ENCODE peak calls at places on chromosomes 2 and 18, in nine cellular contexts. P, N, Z, L, D, F, K, S and X are unnamed samples. For H3K4me1, H3K9me3 and H3K36me3, the result is how much of the 10 kb centered on the place peaks cover.

GRCh38 chr2:218893349-218894167 is 12.9 kb downstream of the WNT10A start:
- DNase-seq in F (no peak), S (no peak), D (no peak), L (no peak), Z (no peak), N (no peak), P (no peak), K (no peak), X (no peak)

GRCh38 chr2:205482399-205483065 is 199.8 kb upstream of the NRP2 start:
- DNase-seq in F (peak), S (no peak), D (peak), K (no peak), N (no peak), Z (no peak), P (no peak), L (no peak), X (no peak)

GRCh38 chr2:200609027-200609614 is 23.3 kb downstream of the AOX1 start:
- DNase-seq in S (no peak), P (no peak), Z (no peak), K (no peak), D (no peak), L (peak), N (no peak), F (no peak), X (peak)

GRCh38 chr2:234676859-234677450 is 180.1 kb upstream of the ARL4C start:
- DNase-seq in P (no peak), L (no peak), F (no peak), S (no peak), K (no peak), N (no peak), Z (no peak), D (no peak), X (no peak)

GRCh38 chr2:199452991-199453379 is 4.8 kb downstream of the SATB2 start:
- DNase-seq in P (no peak), F (no peak), L (no peak), S (no peak), N (no peak), Z (no peak), K (no peak), D (no peak), X (no peak)

GRCh38 chr18:40493316-40493715 is 1461.7 kb upstream of the PIK3C3 start:
- DNase-seq in Z (no peak), F (no peak), D (no peak), N (no peak), L (no peak), S (no peak), K (no peak), P (no peak), X (no peak)

GRCh38 chr2:224984641-224985040 is 57.6 kb downstream of the DOCK10 start:
- DNase-seq in S (no peak), L (no peak), Z (no peak), P (no peak), N (no peak), D (no peak), F (no peak), K (no peak), X (no peak)

GRCh38 chr2:238240761-238241711 is 1.2 kb upstream of the HES6 start:
- DNase-seq in K (peak), L (peak), F (peak), D (peak), N (peak), Z (peak), P (peak), S (peak), X (peak)

GRCh38 chr2:216590780-216591179 is 42.4 kb upstream of the IGFBP2 start:
- DNase-seq in S (no peak), P (no peak), N (no peak), F (peak), K (no peak), L (peak), D (peak), Z (no peak), X (peak)

GRCh38 chr2:85547859-85548607 is 9.1 kb downstream of the MAT2A start:
- DNase-seq in K (no peak), L (no peak), N (no peak), D (no peak), Z (no peak), F (no peak), S (no peak), P (no peak), X (no peak)

GRCh38 chr2:7703523-7704144 is 786.4 kb downstream of the RNF144A start:
- DNase-seq in N (no peak), L (no peak), D (no peak), F (no peak), Z (no peak), P (no peak), S (peak), K (no peak), X (no peak)

GRCh38 chr2:165114345-165114943 is 89.4 kb downstream of the SCN3A start:
- DNase-seq in L (peak), Z (no peak), K (no peak), N (no peak), S (no peak), F (no peak), D (no peak), P (no peak), X (no peak)

GRCh38 chr2:241909769-241910168 is 40.2 kb downstream of the RTP5 start:
- DNase-seq in N (no peak), F (no peak), P (peak), K (no peak), D (no peak), L (no peak), Z (peak), S (no peak), X (peak)

GRCh38 chr2:181886192-181886591 is 5.3 kb upstream of the ITPRID2 start:
- DNase-seq in Z (no peak), L (peak), P (no peak), D (no peak), N (no peak), K (no peak), S (no peak), F (no peak), X (no peak)

GRCh38 chr18:8471373-8471772 is 137.9 kb upstream of the RAB12 start:
- DNase-seq in D (no peak), L (no peak), Z (no peak), F (no peak), N (no peak), S (no peak), P (no peak), K (no peak), X (no peak)

GRCh38 chr2:44559108-44559507 is 197.4 kb downstream of the CAMKMT start:
- DNase-seq in K (no peak), L (no peak), D (no peak), N (no peak), Z (no peak), P (no peak), F (no peak), S (no peak), X (no peak)

GRCh38 chr18:80088036-80088435 is 21.0 kb upstream of the ADNP2 start:
- DNase-seq in S (no peak), P (no peak), F (no peak), N (no peak), K (no peak), Z (no peak), L (no peak), D (no peak), X (no peak)

GRCh38 chr2:223041527-223042109 is 10.4 kb upstream of the KCNE4 start:
- DNase-seq in F (peak), N (no peak), S (no peak), K (peak), P (peak), Z (peak), L (peak), D (peak), X (peak)

GRCh38 chr2:31523871-31524492 is 56.8 kb downstream of the SRD5A2 start:
- DNase-seq in D (no peak), L (peak), P (no peak), N (peak), Z (peak), K (no peak), S (peak), F (no peak), X (no peak)

GRCh38 chr2:241126201-241126611 is 23.1 kb downstream of the PASK start:
- DNase-seq in L (no peak), K (peak), F (no peak), P (peak), Z (no peak), S (no peak), N (no peak), D (no peak), X (no peak)

GRCh38 chr2:45275235-45275805 is 266.1 kb upstream of the SIX2 start:
- DNase-seq in P (no peak), S (no peak), Z (no peak), N (peak), K (no peak), D (no peak), F (no peak), L (peak), X (no peak)

GRCh38 chr2:26925100-26925791 is 45.2 kb upstream of the MAPRE3 start:
- DNase-seq in L (no peak), N (no peak), K (no peak), Z (no peak), P (no peak), F (no peak), D (no peak), S (no peak), X (no peak)

GRCh38 chr2:11357428-11357972 is 13.1 kb upstream of the ROCK2 start:
- DNase-seq in N (no peak), F (no peak), Z (no peak), D (no peak), L (no peak), S (no peak), K (peak), P (no peak), X (no peak)

GRCh38 chr2:187912956-187913355 is 358.7 kb upstream of the TFPI start:
- DNase-seq in Z (no peak), S (no peak), F (no peak), D (no peak), L (peak), N (no peak), P (no peak), K (no peak), X (no peak)

GRCh38 chr18:11808001-11808855 is 43.0 kb upstream of the CHMP1B start:
- DNase-seq in N (no peak), S (no peak), K (no peak), Z (no peak), L (peak), P (no peak), D (no peak), F (no peak), X (no peak)

GRCh38 chr2:182980115-182980514 is 58.1 kb downstream of the NCKAP1 start:
- DNase-seq in N (peak), K (no peak), Z (no peak), S (peak), F (no peak), L (peak), D (no peak), P (no peak), X (no peak)

GRCh38 chr18:47748093-47748796 is 182.2 kb downstream of the SMAD2 start:
- DNase-seq in N (no peak), F (no peak), Z (peak), K (no peak), P (no peak), L (no peak), S (no peak), D (no peak), X (no peak)

GRCh38 chr18:31499157-31499524 is 1.2 kb downstream of the DSG2 start:
- DNase-seq in Z (no peak), N (peak), L (no peak), P (no peak), S (no peak), F (no peak), D (no peak), K (no peak), X (no peak)

GRCh38 chr18:23900979-23901378 is 113.6 kb upstream of the TTC39C start:
- DNase-seq in N (no peak), D (no peak), L (no peak), F (no peak), Z (no peak), P (no peak), S (no peak), K (no peak), X (no peak)

GRCh38 chr18:2459886-2460285 is 111.4 kb downstream of the METTL4 start:
- DNase-seq in P (no peak), K (no peak), F (no peak), N (no peak), Z (no peak), L (peak), D (no peak), S (no peak), X (no peak)

GRCh38 chr2:172040311-172040710 is 40.6 kb downstream of the METAP1D start:
- DNase-seq in L (no peak), Z (no peak), F (no peak), P (no peak), D (no peak), K (no peak), S (no peak), N (no peak), X (no peak)

GRCh38 chr2:115364078-115364477 is 921.6 kb downstream of the DPP10 start:
- DNase-seq in P (no peak), K (no peak), N (no peak), L (no peak), F (no peak), D (no peak), Z (no peak), S (no peak), X (no peak)

DNA sequence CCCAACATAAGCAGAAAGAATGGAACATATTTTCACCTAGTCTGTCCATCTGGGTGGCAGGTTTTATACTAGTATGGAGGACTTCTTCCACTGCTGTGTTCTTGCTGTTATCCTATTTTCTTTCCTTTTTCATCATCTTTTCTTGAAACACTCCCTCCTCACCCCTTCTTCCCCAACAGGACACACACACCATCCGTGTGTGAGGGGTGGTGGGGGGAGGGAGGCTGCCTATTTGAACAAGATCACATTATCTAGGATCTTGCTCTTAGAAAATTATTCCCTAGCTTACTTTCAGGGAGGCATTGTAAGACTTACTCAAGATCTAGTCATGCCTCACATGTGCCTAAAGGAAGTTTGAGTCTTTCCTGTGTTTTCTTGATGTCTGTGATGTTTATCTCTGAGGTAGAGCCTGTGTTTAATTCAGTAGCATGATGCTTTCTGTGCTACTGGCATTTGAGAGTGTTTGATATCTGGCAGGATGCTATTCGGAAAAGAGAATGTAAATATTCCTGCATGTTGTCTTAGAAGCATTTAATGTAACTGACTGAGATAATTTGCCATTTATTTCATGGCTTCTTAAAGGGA is 58.7 kb downstream of the GREB1L start:
- DNase-seq in F (no peak), L (peak), D (no peak), N (no peak), P (no peak), Z (no peak), S (no peak), K (no peak), X (no peak)
- H3K4me1 ChIP-seq in F (under half), L (under half), D (under half), N (under half), P (under half), Z (under half), S (under half), K (under half), X (under half)

DNA sequence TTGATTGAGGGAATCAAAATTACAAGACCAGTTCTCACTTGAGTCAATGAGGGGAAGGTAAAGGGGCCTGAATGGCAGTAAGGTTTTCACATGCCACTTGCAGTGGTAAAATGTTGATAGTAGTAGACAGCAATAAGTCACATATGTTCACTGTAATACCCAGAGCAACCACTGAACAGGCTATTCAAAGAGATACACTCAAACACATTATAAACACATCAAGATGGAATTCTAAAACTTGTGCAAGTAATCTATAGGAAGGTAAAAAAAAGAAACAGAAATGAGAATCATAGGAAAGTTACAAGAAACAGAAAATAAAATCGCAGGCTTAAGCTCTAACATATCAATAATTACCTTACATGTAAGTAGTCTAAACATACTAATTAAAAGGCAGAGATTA is 86.6 kb upstream of the AFF3 start:
- DNase-seq in Z (no peak), D (no peak), F (no peak), K (no peak), L (no peak), S (no peak), N (no peak), P (no peak), X (no peak)
- H3K9me3 ChIP-seq in Z (under half), D (under half), F (under half), K (under half), L (under half), S (under half), N (under half), P (under half), X (under half)

DNA sequence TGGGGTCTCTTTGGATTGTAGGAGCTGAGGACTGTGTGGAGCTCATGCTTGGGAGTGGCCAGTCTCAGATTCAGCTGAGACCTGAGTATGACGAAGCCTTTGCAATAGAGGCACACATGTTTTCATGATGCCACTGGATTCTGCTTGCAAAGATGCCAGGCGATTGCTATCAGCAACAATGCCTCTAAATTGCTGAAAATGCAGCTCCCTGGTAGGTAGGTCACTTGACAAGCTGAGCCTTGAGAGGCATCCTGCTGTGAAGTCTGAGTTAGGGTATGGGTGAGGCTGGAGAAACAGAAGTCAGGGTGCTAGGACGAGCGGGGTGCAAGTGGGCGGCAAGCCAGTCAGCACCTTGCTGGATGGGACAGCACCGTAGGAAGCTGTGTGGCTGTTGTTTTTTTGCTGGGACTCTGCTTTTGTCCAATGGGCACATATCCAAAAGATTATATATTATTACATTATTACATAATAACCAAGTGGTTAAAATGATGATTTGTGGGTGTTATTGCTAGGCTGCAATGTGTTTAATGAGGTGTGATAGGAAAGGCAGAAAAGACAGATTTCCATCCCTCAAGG is 10.5 kb upstream of the CLIP4 start:
- DNase-seq in K (no peak), N (no peak), P (no peak), L (no peak), F (no peak), S (no peak), D (no peak), Z (no peak), X (no peak)
- H3K36me3 ChIP-seq in K (under half), N (under half), P (under half), L (under half), F (under half), S (under half), D (under half), Z (under half), X (under half)

DNA sequence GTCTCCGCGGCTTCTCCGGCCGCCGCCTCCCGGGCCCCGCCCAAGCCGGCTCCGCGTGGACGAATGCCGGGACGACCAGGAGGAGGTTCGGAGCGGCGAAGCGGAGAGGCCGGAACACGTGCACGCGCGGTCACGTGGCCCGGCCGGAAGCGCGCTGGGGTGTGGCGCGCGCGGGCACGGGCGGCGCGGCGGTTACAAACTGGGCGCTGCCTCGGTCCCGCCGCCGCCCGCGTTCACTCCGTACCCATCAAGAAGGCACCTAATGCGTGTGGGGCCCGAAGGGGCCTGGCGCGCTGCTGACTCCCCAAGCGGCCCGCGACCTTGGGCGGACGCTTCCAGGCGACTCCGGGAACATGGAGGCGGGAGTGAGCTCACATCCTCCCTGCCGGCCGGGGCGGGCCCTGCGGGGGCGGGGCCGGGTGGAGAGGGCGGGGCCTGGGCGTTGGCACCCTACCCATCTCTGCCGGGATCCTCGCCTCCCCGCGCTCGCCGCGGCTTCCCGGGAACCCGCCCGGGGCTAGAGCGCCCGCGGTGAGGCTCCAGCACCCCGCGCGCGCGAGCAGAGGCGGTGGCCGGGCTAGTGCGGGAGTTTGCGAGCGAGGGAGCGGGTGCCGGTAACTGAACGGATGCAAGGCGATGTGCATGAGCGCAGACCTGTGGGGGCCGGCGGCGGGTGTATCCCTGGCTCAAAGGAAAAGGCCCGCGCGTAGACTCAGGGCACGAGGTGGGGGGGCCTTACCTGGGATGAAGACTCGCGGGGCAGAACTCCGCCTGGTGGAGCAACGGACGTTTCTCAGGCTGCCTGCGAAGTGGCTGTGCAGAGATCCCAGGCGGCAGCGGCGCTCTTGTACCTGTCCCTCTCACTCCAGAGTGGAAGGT is at the start of gene TMEM185B:
- DNase-seq in Z (peak), S (peak), D (peak), F (peak), P (peak), L (peak), N (peak), K (peak), X (peak)
- H3K4me1 ChIP-seq in Z (under half), S (under half), D (under half), F (under half), P (under half), L (under half), N (under half), K (under half), X (under half)

DNA sequence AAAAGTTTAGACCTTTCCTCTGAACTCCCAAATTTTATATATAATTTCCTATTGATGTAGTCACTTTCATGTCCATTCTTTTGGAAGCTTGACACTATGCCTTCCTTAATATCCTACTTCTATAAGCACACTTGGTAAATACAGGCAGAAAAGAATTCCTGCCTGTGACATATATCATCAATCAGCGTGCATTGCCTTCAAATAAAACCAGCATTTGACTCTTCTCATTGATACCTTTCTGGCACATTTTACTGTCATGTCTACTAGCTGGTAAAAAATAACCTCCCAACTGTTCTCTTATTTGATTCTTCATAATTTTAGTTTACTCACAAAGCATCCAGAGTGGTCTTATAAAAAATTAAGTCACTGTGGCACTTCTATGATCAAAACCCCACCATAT is 693.5 kb downstream of the CBLN2 start:
- DNase-seq in Z (no peak), D (no peak), P (no peak), F (no peak), S (no peak), N (no peak), K (no peak), L (no peak), X (no peak)
- H3K9me3 ChIP-seq in Z (under half), D (under half), P (under half), F (under half), S (under half), N (under half), K (under half), L (under half), X (under half)

GRCh38 chr2:98607104-98607503 is 1.2 kb downstream of the COA5 start:
- DNase-seq in S (no peak), N (no peak), F (no peak), K (no peak), Z (no peak), P (no peak), L (no peak), D (no peak), X (no peak)
- H3K36me3 ChIP-seq in S (under half), N (under half), F (under half), K (under half), Z (under half), P (under half), L (under half), D (under half), X (under half)

DNA sequence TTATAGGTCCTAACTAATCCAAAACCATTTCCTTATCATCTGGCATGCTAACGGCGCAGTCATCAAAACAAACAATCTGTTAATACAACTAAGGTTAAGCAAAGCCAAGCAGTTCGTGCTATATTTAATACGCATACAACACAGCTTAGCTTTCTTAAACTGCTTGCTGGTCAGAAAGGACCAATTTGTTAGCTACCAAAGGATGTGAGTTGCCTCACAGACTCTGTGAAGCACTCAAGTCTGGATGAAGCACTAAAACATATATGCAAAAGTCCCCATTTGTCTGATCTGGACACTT is 66.9 kb downstream of the ZEB2 start:
- DNase-seq in L (peak), Z (no peak), N (no peak), D (no peak), S (no peak), P (no peak), K (no peak), F (no peak), X (no peak)
- H3K4me1 ChIP-seq in L (half or more), Z (half or more), N (under half), D (half or more), S (under half), P (under half), K (half or more), F (half or more), X (under half)